ENCODE peak calls at places on chromosomes 16 and 17, in nine cellular contexts. N is adrenal gland, P is K562, M is uterus, O is A549, W is body of pancreas, H is heart left ventricle, Q is IMR-90, C is lower leg skin. S is an unnamed sample.

GRCh38 chr16:85746431-85747227 is 4.3 kb downstream of the C16orf74 start:
- DNase-seq in N (no peak), P (no peak), M (no peak), O (peak), W (no peak), H (no peak), Q (peak), C (peak), S (no peak)

GRCh38 chr16:84497836-84498610 is 6.4 kb downstream of the MEAK7 start:
- DNase-seq in N (peak), P (no peak), M (no peak), O (no peak), W (no peak), H (no peak), Q (no peak), C (no peak), S (no peak)

GRCh38 chr17:78316115-78316866 is 43.6 kb downstream of the SOCS3 start:
- DNase-seq in N (no peak), P (no peak), M (no peak), O (peak), W (no peak), H (no peak), Q (no peak), C (no peak), S (no peak)

GRCh38 chr16:57252148-57252721 is 7.2 kb downstream of the ARL2BP start:
- DNase-seq in N (peak), P (no peak), M (no peak), O (no peak), W (peak), H (no peak), Q (no peak), C (no peak), S (no peak)

GRCh38 chr16:67086829-67087228 is 22.9 kb upstream of the PHAF1 start:
- DNase-seq in N (no peak), P (no peak), M (no peak), O (no peak), W (no peak), H (no peak), Q (peak), C (no peak), S (no peak)

GRCh38 chr17:29615492-29616299 is 7.0 kb downstream of the CORO6 start:
- DNase-seq in N (peak), P (peak), M (peak), O (peak), W (peak), H (peak), Q (peak), C (peak), S (peak)

GRCh38 chr16:78503501-78504110 is 404.2 kb downstream of the WWOX start:
- DNase-seq in N (peak), P (peak), M (peak), O (peak), W (peak), H (peak), Q (peak), C (peak), S (peak)

GRCh38 chr16:56859636-56860035 is 5.4 kb upstream of the SLC12A3 start:
- DNase-seq in N (no peak), P (no peak), M (no peak), O (no peak), W (no peak), H (no peak), Q (no peak), C (no peak), S (no peak)

GRCh38 chr17:82060614-82061013 is 5.0 kb downstream of the DUS1L start:
- DNase-seq in N (no peak), P (no peak), M (no peak), O (no peak), W (no peak), H (no peak), Q (no peak), C (no peak), S (no peak)

GRCh38 chr16:12410842-12411490 is 392.7 kb downstream of the CPPED1 start:
- DNase-seq in N (no peak), P (no peak), M (no peak), O (no peak), W (no peak), H (no peak), Q (no peak), C (no peak), S (no peak)

GRCh38 chr17:35315283-35315682 is 58.1 kb downstream of the SLFN11 start:
- DNase-seq in N (no peak), P (peak), M (no peak), O (peak), W (peak), H (no peak), Q (peak), C (peak), S (no peak)

GRCh38 chr17:11324846-11325420 is 83.9 kb downstream of the SHISA6 start:
- DNase-seq in N (no peak), P (no peak), M (no peak), O (no peak), W (no peak), H (no peak), Q (no peak), C (no peak), S (no peak)

GRCh38 chr16:4734063-4734729 is at the start of the genes ANKS3 and DNAAF8:
- DNase-seq in N (peak), P (peak), M (peak), O (peak), W (peak), H (peak), Q (peak), C (peak), S (peak)
- TF ChIP-seq POLR2A in N (no peak), P (peak), M (no peak), O (peak), W (peak), H (peak), Q (no peak), C (no peak), S (peak)

DNA sequence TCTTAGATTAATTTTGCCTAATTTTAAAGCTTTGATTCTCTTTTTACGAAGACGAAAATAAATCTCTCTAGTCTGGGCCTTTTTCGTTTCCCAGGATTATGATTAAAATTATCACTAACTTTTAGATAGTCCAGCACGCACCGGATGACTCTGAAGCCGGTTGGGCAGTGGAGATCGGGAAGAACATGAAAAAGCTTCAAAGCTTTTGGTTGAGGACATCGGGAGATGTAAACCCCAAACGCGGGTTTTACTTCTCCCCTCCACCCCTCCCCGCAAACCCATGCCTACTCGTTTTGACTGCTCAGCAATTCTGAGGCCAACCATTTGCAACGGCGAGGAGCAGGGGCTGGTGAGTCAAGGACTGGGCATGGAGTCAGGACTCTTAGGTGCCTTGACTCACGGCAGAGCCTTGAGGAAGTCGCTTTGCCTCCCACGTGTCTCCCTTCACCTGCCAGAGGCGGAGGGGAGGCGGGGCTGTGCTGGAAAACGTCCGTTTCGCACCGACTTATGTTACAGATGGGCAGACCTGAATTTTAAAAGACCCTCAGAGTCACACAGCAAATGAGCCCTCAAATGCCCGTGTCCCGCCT is 989 bp upstream of the DUSP14 start:
- DNase-seq in N (peak), P (peak), M (peak), O (peak), W (peak), H (peak), Q (peak), C (peak), S (peak)
- TF ChIP-seq POLR2A in N (no peak), P (no peak), M (no peak), O (no peak), W (peak), H (no peak), Q (no peak), C (no peak), S (no peak)

GRCh38 chr17:76131061-76131691 is 9.9 kb downstream of the FOXJ1 start:
- DNase-seq in N (no peak), P (no peak), M (no peak), O (no peak), W (no peak), H (no peak), Q (no peak), C (no peak), S (no peak)

GRCh38 chr17:76132574-76133338 is 8.3 kb downstream of the FOXJ1 start:
- DNase-seq in N (no peak), P (no peak), M (no peak), O (no peak), W (peak), H (no peak), Q (no peak), C (no peak), S (no peak)

GRCh38 chr17:76130473-76130872 is 10.6 kb downstream of the FOXJ1 start:
- DNase-seq in N (no peak), P (no peak), M (no peak), O (no peak), W (no peak), H (no peak), Q (no peak), C (no peak), S (no peak)

GRCh38 chr17:76134911-76135809 is 5.9 kb downstream of the FOXJ1 start:
- DNase-seq in N (no peak), P (no peak), M (no peak), O (no peak), W (no peak), H (no peak), Q (no peak), C (no peak), S (no peak)

GRCh38 chr17:76131692-76132573 is 9.1 kb downstream of the FOXJ1 start:
- DNase-seq in N (no peak), P (no peak), M (no peak), O (no peak), W (no peak), H (no peak), Q (no peak), C (no peak), S (no peak)
- TF ChIP-seq POLR2A in N (no peak), P (no peak), M (no peak), O (no peak), W (no peak), H (no peak), Q (no peak), C (no peak), S (no peak)

GRCh38 chr17:39629494-39629880 is 2.7 kb downstream of the PPP1R1B start:
- DNase-seq in N (no peak), P (no peak), M (no peak), O (no peak), W (no peak), H (no peak), Q (no peak), C (no peak), S (no peak)
- TF ChIP-seq POLR2A in N (no peak), P (no peak), M (no peak), O (no peak), W (no peak), H (no peak), Q (no peak), C (no peak), S (no peak)

S was measured in NB4.